ENCODE peak calls at places on chromosome X, in four cellular contexts. One of them, this sample, is unnamed.

GRCh38 chrX:78011846-78012245 is 42.4 kb upstream of the PGAM4 start:
- DNase-seq in HepG2: no peak
- DNase-seq in GM12878: no peak
- DNase-seq in K562: no peak
- DNase-seq in this sample: no peak

GRCh38 chrX:45229348-45229747 is 28.7 kb upstream of the DIPK2B start:
- DNase-seq in HepG2: no peak
- DNase-seq in GM12878: no peak
- DNase-seq in K562: no peak
- DNase-seq in this sample: no peak

GRCh38 chrX:17697191-17697590 is 40.1 kb upstream of the SCML1 start:
- DNase-seq in HepG2: peak
- DNase-seq in K562: no peak
- DNase-seq in GM12878: no peak
- DNase-seq in this sample: no peak

GRCh38 chrX:153494541-153495361 is at the start of gene BGN:
- DNase-seq in GM12878: no peak
- DNase-seq in HepG2: peak
- DNase-seq in K562: peak
- DNase-seq in this sample: peak

GRCh38 chrX:154596290-154596929 is 11.5 kb downstream of the CTAG1A start:
- DNase-seq in K562: no peak
- DNase-seq in GM12878: no peak
- DNase-seq in HepG2: no peak
- DNase-seq in this sample: peak

GRCh38 chrX:153406011-153406410 is 4.9 kb upstream of the PNMA6E start:
- DNase-seq in HepG2: no peak
- DNase-seq in GM12878: no peak
- DNase-seq in K562: no peak
- DNase-seq in this sample: no peak

GRCh38 chrX:16868920-16869319 is 1.2 kb downstream of the RBBP7 start:
- DNase-seq in GM12878: no peak
- DNase-seq in K562: no peak
- DNase-seq in HepG2: no peak
- DNase-seq in this sample: no peak

GRCh38 chrX:31461266-31461665 is 389.4 kb upstream of the FTHL17 start:
- DNase-seq in K562: no peak
- DNase-seq in GM12878: no peak
- DNase-seq in HepG2: no peak
- DNase-seq in this sample: no peak

GRCh38 chrX:78945186-78945912 is at the start of gene P2RY10:
- DNase-seq in GM12878: peak
- DNase-seq in HepG2: no peak
- DNase-seq in K562: no peak
- DNase-seq in this sample: no peak

GRCh38 chrX:38061335-38061734 is 55.0 kb downstream of the SYTL5 start:
- DNase-seq in GM12878: no peak
- DNase-seq in HepG2: peak
- DNase-seq in K562: peak
- DNase-seq in this sample: peak

GRCh38 chrX:2595258-2595657 is 94.5 kb upstream of the DHRSX start:
- DNase-seq in HepG2: no peak
- DNase-seq in GM12878: no peak
- DNase-seq in K562: no peak
- DNase-seq in this sample: no peak

GRCh38 chrX:147917700-147918694 is 6.3 kb downstream of the FMR1 start:
- DNase-seq in HepG2: no peak
- DNase-seq in K562: peak
- DNase-seq in GM12878: peak
- DNase-seq in this sample: no peak

GRCh38 chrX:155968106-155968714 is 29.3 kb upstream of the IL9R start:
- DNase-seq in HepG2: no peak
- DNase-seq in GM12878: no peak
- DNase-seq in K562: peak
- DNase-seq in this sample: no peak

GRCh38 chrX:18891561-18891945 is 92.4 kb downstream of the PHKA2 start:
- DNase-seq in GM12878: no peak
- DNase-seq in HepG2: no peak
- DNase-seq in K562: no peak
- DNase-seq in this sample: no peak

GRCh38 chrX:96433409-96434122 is 251.1 kb upstream of the DIAPH2 start:
- DNase-seq in GM12878: no peak
- DNase-seq in K562: no peak
- DNase-seq in HepG2: no peak
- DNase-seq in this sample: no peak

GRCh38 chrX:72394518-72395163 is 88.9 kb upstream of the CITED1 start:
- DNase-seq in K562: no peak
- DNase-seq in GM12878: no peak
- DNase-seq in HepG2: no peak
- DNase-seq in this sample: no peak

GRCh38 chrX:38516196-38516595 is 45.1 kb upstream of the TSPAN7 start:
- DNase-seq in K562: no peak
- DNase-seq in HepG2: no peak
- DNase-seq in GM12878: no peak
- DNase-seq in this sample: no peak

GRCh38 chrX:110045421-110045820 is 42.5 kb downstream of the TMEM164 start:
- DNase-seq in HepG2: no peak
- DNase-seq in GM12878: no peak
- DNase-seq in K562: no peak
- DNase-seq in this sample: no peak
- TF ChIP-seq TARDBP in HepG2: no peak
- TF ChIP-seq TARDBP in GM12878: no peak
- TF ChIP-seq TARDBP in K562: no peak
- TF ChIP-seq TARDBP in this sample: no peak

GRCh38 chrX:34879876-34880275 is 62.7 kb upstream of the FAM47B start:
- DNase-seq in K562: no peak
- DNase-seq in HepG2: no peak
- DNase-seq in GM12878: no peak
- DNase-seq in this sample: no peak

GRCh38 chrX:34886011-34886410 is 56.6 kb upstream of the FAM47B start:
- DNase-seq in GM12878: no peak
- DNase-seq in HepG2: no peak
- DNase-seq in K562: no peak
- DNase-seq in this sample: no peak

GRCh38 chrX:34880656-34881055 is 61.9 kb upstream of the FAM47B start:
- DNase-seq in GM12878: no peak
- DNase-seq in K562: no peak
- DNase-seq in HepG2: no peak
- DNase-seq in this sample: no peak

GRCh38 chrX:34881671-34882070 is 60.9 kb upstream of the FAM47B start:
- DNase-seq in GM12878: no peak
- DNase-seq in HepG2: no peak
- DNase-seq in K562: no peak
- DNase-seq in this sample: no peak

GRCh38 chrX:34884693-34885277 is 57.8 kb upstream of the FAM47B start:
- DNase-seq in K562: no peak
- DNase-seq in GM12878: no peak
- DNase-seq in HepG2: no peak
- DNase-seq in this sample: no peak
- TF ChIP-seq TARDBP in K562: no peak
- TF ChIP-seq TARDBP in GM12878: no peak
- TF ChIP-seq TARDBP in HepG2: no peak
- TF ChIP-seq TARDBP in this sample: no peak

DNA sequence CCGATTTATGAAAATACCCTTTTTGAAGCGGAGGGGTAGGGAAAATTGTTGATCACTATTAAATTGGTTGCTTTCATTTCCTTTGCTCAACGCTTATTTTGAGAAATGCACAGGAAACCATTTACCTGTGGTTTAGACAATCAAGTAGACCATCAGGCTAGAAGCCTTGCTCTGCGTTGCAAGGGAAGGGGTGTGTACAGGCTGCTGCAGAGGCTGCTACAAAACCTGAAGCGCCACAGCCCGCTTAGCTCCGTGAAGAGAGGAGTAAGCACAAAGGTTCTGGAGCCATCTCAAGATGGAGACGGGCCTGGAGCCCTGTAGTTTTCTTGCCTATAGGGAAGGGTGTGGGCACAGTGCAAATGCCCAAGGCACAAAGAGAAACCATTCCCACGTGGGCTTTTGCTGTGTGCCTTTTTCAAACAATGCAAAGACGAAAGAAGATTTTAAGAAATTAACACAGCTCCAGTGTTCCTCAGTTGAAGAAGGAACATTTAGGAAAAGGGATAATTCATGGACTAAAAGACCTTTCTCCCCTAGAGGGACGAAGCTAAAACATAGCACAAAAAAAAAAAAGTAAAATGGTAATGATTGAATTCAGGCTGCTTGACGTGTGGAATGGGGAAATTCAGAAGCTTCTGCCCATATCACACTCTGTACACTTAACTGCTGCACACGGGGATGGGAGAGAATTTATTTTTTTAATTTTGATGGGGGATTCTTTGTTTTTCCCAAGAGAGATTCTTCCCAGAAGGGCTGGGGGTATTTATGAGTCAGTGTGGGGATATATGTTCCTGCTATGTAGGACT is 3.5 kb downstream of the TMSB4X start:
- DNase-seq in K562: peak
- DNase-seq in GM12878: no peak
- DNase-seq in HepG2: no peak
- DNase-seq in this sample: no peak
- TF ChIP-seq TARDBP in K562: no peak
- TF ChIP-seq TARDBP in GM12878: peak
- TF ChIP-seq TARDBP in HepG2: no peak
- TF ChIP-seq TARDBP in this sample: no peak

GRCh38 chrX:54808605-54809483 is 1.3 kb downstream of the MAGED2 start:
- DNase-seq in K562: peak
- DNase-seq in GM12878: peak
- DNase-seq in HepG2: peak
- DNase-seq in this sample: peak

GRCh38 chrX:54807524-54808108 is at the start of gene MAGED2:
- DNase-seq in GM12878: no peak
- DNase-seq in K562: peak
- DNase-seq in HepG2: no peak
- DNase-seq in this sample: peak

GRCh38 chrX:54810532-54810931 is 3.0 kb downstream of the MAGED2 start:
- DNase-seq in GM12878: no peak
- DNase-seq in HepG2: no peak
- DNase-seq in K562: no peak
- DNase-seq in this sample: no peak

GRCh38 chrX:54811301-54811885 is 3.8 kb downstream of the MAGED2 start:
- DNase-seq in HepG2: no peak
- DNase-seq in GM12878: no peak
- DNase-seq in K562: no peak
- DNase-seq in this sample: no peak

GRCh38 chrX:54808109-54808604 is 612 bp downstream of the MAGED2 start:
- DNase-seq in GM12878: no peak
- DNase-seq in K562: peak
- DNase-seq in HepG2: peak
- DNase-seq in this sample: peak
- TF ChIP-seq TARDBP in GM12878: no peak
- TF ChIP-seq TARDBP in K562: no peak
- TF ChIP-seq TARDBP in HepG2: no peak
- TF ChIP-seq TARDBP in this sample: no peak

GRCh38 chrX:129772796-129773431 is 6.8 kb upstream of the SASH3 start:
- DNase-seq in K562: no peak
- DNase-seq in HepG2: no peak
- DNase-seq in GM12878: peak
- DNase-seq in this sample: no peak
- TF ChIP-seq TARDBP in K562: no peak
- TF ChIP-seq TARDBP in HepG2: no peak
- TF ChIP-seq TARDBP in GM12878: no peak
- TF ChIP-seq TARDBP in this sample: no peak

GRCh38 chrX:29903365-29903764 is 312.0 kb upstream of the MAGEB2 start:
- DNase-seq in GM12878: no peak
- DNase-seq in HepG2: no peak
- DNase-seq in K562: no peak
- DNase-seq in this sample: no peak
- TF ChIP-seq TARDBP in GM12878: no peak
- TF ChIP-seq TARDBP in HepG2: no peak
- TF ChIP-seq TARDBP in K562: no peak
- TF ChIP-seq TARDBP in this sample: no peak

DNA sequence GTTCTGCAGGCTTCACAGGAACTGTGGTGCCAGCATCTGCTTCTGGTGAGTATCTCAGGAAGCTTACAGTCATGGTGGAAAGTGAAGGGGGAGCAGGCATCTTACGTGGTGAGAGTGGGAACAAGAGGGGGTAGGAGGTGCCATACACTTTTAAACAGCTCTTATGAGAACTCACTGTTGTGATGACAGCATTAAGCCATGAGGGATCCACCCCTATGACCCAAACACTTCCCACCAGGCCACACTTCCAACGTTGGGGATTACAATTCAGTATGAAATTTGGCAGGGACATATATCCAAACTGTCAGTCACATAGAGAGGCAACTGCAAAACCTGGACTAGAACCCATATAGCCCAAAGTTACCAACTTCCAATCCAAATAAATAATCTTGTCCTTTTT is 43.1 kb upstream of the ZCCHC12 start:
- DNase-seq in K562: no peak
- DNase-seq in GM12878: no peak
- DNase-seq in HepG2: no peak
- DNase-seq in this sample: no peak
- TF ChIP-seq TARDBP in K562: no peak
- TF ChIP-seq TARDBP in GM12878: no peak
- TF ChIP-seq TARDBP in HepG2: no peak
- TF ChIP-seq TARDBP in this sample: no peak

DNA sequence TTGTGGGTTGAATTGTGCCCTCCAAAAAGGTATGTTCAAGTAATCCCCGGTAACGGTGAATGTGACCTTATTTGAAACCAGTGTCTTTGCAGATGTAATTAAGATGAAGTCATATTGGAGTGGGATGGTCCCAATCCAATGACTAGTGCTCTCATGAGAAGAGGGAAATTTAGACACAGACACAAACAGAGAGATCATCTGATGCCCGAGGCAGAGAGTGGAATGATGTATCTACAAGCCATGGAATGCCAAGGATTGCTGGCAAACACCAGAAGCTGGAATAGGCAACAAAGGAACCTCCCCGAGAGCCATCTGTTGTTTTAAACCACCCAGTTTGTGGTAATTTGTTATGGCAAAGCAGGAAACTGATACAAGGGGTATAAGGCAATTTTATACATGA is 35.1 kb downstream of the RPS6KA3 start:
- DNase-seq in K562: no peak
- DNase-seq in GM12878: no peak
- DNase-seq in HepG2: no peak
- DNase-seq in this sample: no peak
- TF ChIP-seq TARDBP in K562: no peak
- TF ChIP-seq TARDBP in GM12878: no peak
- TF ChIP-seq TARDBP in HepG2: no peak
- TF ChIP-seq TARDBP in this sample: no peak

This sample was measured in HEK293T.